ENCODE peak calls at places on chromosomes 3 and 15, in six cellular contexts. One of them, this sample, is unnamed.

GRCh38 chr3:71369733-71370391 is 213.7 kb downstream of the FOXP1 start:
- DNase-seq in uterus: no peak
- DNase-seq in adrenal gland: no peak
- DNase-seq in GM12891: no peak
- DNase-seq in thyroid gland: no peak
- DNase-seq in body of pancreas: no peak
- DNase-seq in this sample: no peak

GRCh38 chr3:16432714-16433113 is 80.8 kb downstream of the RFTN1 start:
- DNase-seq in thyroid gland: no peak
- DNase-seq in uterus: no peak
- DNase-seq in adrenal gland: no peak
- DNase-seq in body of pancreas: no peak
- DNase-seq in GM12891: no peak
- DNase-seq in this sample: no peak

GRCh38 chr3:108552267-108553159 is 36.7 kb downstream of the CIP2A start:
- DNase-seq in GM12891: no peak
- DNase-seq in body of pancreas: peak
- DNase-seq in thyroid gland: no peak
- DNase-seq in uterus: no peak
- DNase-seq in adrenal gland: no peak
- DNase-seq in this sample: no peak

GRCh38 chr3:184429786-184430185 is 49.9 kb downstream of the CHRD start:
- DNase-seq in adrenal gland: no peak
- DNase-seq in body of pancreas: no peak
- DNase-seq in thyroid gland: no peak
- DNase-seq in GM12891: no peak
- DNase-seq in uterus: no peak
- DNase-seq in this sample: no peak

GRCh38 chr3:133161666-133162065 is 123.5 kb downstream of the TMEM108 start:
- DNase-seq in thyroid gland: peak
- DNase-seq in GM12891: no peak
- DNase-seq in uterus: no peak
- DNase-seq in body of pancreas: no peak
- DNase-seq in adrenal gland: no peak
- DNase-seq in this sample: no peak

GRCh38 chr3:192339214-192339613 is 388.1 kb downstream of the FGF12 start:
- DNase-seq in adrenal gland: no peak
- DNase-seq in body of pancreas: no peak
- DNase-seq in GM12891: no peak
- DNase-seq in thyroid gland: no peak
- DNase-seq in uterus: no peak
- DNase-seq in this sample: no peak

GRCh38 chr3:104460477-104461406 is 906.0 kb upstream of the ALCAM start:
- DNase-seq in thyroid gland: no peak
- DNase-seq in GM12891: no peak
- DNase-seq in body of pancreas: no peak
- DNase-seq in adrenal gland: no peak
- DNase-seq in uterus: no peak
- DNase-seq in this sample: no peak

GRCh38 chr3:51813539-51813938 is 34.5 kb upstream of the IQCF6 start:
- DNase-seq in body of pancreas: peak
- DNase-seq in thyroid gland: peak
- DNase-seq in uterus: no peak
- DNase-seq in adrenal gland: peak
- DNase-seq in GM12891: no peak
- DNase-seq in this sample: no peak

GRCh38 chr3:41888368-41889076 is 73.4 kb downstream of the ULK4 start:
- DNase-seq in thyroid gland: no peak
- DNase-seq in uterus: no peak
- DNase-seq in GM12891: no peak
- DNase-seq in adrenal gland: no peak
- DNase-seq in body of pancreas: no peak
- DNase-seq in this sample: no peak

GRCh38 chr3:115862099-115862498 is 238.8 kb downstream of the GAP43 start:
- DNase-seq in GM12891: no peak
- DNase-seq in body of pancreas: no peak
- DNase-seq in adrenal gland: no peak
- DNase-seq in uterus: no peak
- DNase-seq in thyroid gland: no peak
- DNase-seq in this sample: no peak

GRCh38 chr3:132222868-132223538 is 94.2 kb upstream of the ACP3 start:
- DNase-seq in GM12891: no peak
- DNase-seq in body of pancreas: no peak
- DNase-seq in thyroid gland: peak
- DNase-seq in adrenal gland: peak
- DNase-seq in uterus: no peak
- DNase-seq in this sample: no peak

GRCh38 chr3:185688808-185689207 is 102.7 kb downstream of the SENP2 start:
- DNase-seq in adrenal gland: peak
- DNase-seq in thyroid gland: no peak
- DNase-seq in uterus: no peak
- DNase-seq in body of pancreas: peak
- DNase-seq in GM12891: no peak
- DNase-seq in this sample: peak

GRCh38 chr3:5769825-5770224 is 582.3 kb downstream of the EDEM1 start:
- DNase-seq in body of pancreas: no peak
- DNase-seq in adrenal gland: no peak
- DNase-seq in GM12891: no peak
- DNase-seq in thyroid gland: no peak
- DNase-seq in uterus: no peak
- DNase-seq in this sample: no peak

GRCh38 chr15:99981223-99981647 is 248.0 kb upstream of the LYSMD4 start:
- DNase-seq in uterus: no peak
- DNase-seq in GM12891: no peak
- DNase-seq in adrenal gland: no peak
- DNase-seq in body of pancreas: no peak
- DNase-seq in thyroid gland: no peak
- DNase-seq in this sample: no peak

GRCh38 chr3:13093687-13094086 is 20.5 kb upstream of the IQSEC1 start:
- DNase-seq in adrenal gland: no peak
- DNase-seq in body of pancreas: no peak
- DNase-seq in thyroid gland: no peak
- DNase-seq in GM12891: no peak
- DNase-seq in uterus: no peak
- DNase-seq in this sample: peak

GRCh38 chr3:13098192-13098591 is 25.0 kb upstream of the IQSEC1 start:
- DNase-seq in thyroid gland: no peak
- DNase-seq in GM12891: no peak
- DNase-seq in body of pancreas: no peak
- DNase-seq in adrenal gland: no peak
- DNase-seq in uterus: no peak
- DNase-seq in this sample: no peak

GRCh38 chr3:13092621-13093339 is 19.6 kb upstream of the IQSEC1 start:
- DNase-seq in uterus: peak
- DNase-seq in body of pancreas: peak
- DNase-seq in GM12891: no peak
- DNase-seq in adrenal gland: peak
- DNase-seq in thyroid gland: peak
- DNase-seq in this sample: no peak

GRCh38 chr3:13096356-13096755 is 23.1 kb upstream of the IQSEC1 start:
- DNase-seq in thyroid gland: no peak
- DNase-seq in adrenal gland: no peak
- DNase-seq in uterus: no peak
- DNase-seq in GM12891: no peak
- DNase-seq in body of pancreas: no peak
- DNase-seq in this sample: no peak

GRCh38 chr3:13095408-13095861 is 22.2 kb upstream of the IQSEC1 start:
- DNase-seq in uterus: no peak
- DNase-seq in adrenal gland: no peak
- DNase-seq in body of pancreas: no peak
- DNase-seq in thyroid gland: no peak
- DNase-seq in GM12891: no peak
- DNase-seq in this sample: no peak
- TF ChIP-seq POLR2A in uterus: no peak
- TF ChIP-seq POLR2A in adrenal gland: no peak
- TF ChIP-seq POLR2A in body of pancreas: no peak
- TF ChIP-seq POLR2A in thyroid gland: no peak
- TF ChIP-seq POLR2A in GM12891: no peak
- TF ChIP-seq POLR2A in this sample: no peak

GRCh38 chr3:188946837-188947236 is 224.9 kb upstream of the TPRG1 start:
- DNase-seq in adrenal gland: peak
- DNase-seq in uterus: peak
- DNase-seq in GM12891: no peak
- DNase-seq in body of pancreas: no peak
- DNase-seq in thyroid gland: no peak
- DNase-seq in this sample: no peak
- TF ChIP-seq POLR2A in adrenal gland: no peak
- TF ChIP-seq POLR2A in uterus: no peak
- TF ChIP-seq POLR2A in GM12891: no peak
- TF ChIP-seq POLR2A in body of pancreas: no peak
- TF ChIP-seq POLR2A in thyroid gland: no peak
- TF ChIP-seq POLR2A in this sample: no peak

DNA sequence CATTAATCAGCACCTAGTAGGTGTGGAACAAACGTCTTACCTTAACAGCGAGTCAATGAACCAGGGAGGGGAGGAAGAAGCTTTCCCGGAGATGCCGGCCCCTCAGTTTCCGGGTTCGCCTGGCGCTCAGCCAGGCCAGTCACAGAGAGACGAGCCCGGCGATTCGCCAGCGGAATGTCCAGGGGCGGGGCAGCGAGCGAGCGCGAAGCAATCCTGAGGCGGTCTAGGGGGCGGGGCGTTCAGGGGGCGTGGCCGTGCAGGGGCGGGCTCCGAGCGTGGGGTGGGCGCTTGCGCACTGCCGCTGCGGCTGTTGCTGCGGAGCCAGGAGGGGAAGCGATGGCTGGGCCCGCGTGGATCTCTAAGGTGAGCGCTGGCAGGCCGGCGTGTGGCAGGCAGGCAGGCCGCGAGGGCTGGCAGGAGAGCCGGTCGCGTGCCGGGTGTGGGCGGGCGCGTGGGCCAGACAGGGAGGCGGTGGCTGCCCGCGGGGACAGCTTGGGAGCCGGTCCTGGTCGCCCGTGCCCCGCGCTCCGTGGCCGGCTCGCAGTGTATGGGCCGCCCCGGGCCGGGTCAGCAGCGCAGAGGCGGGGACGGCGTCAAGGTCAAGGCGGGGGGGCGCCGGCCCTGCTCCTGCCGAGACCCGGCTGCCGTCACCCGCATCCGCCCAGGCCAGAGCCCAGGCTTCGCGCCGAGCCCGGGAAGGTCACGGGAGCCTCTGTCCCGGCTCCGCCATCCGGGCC is at the start of gene IDH3A:
- DNase-seq in adrenal gland: peak
- DNase-seq in thyroid gland: peak
- DNase-seq in uterus: peak
- DNase-seq in body of pancreas: peak
- DNase-seq in GM12891: peak
- DNase-seq in this sample: peak
- TF ChIP-seq POLR2A in adrenal gland: peak
- TF ChIP-seq POLR2A in thyroid gland: peak
- TF ChIP-seq POLR2A in uterus: peak
- TF ChIP-seq POLR2A in body of pancreas: peak
- TF ChIP-seq POLR2A in GM12891: peak
- TF ChIP-seq POLR2A in this sample: peak

GRCh38 chr3:124636863-124637296 is 93.4 kb upstream of the UMPS start:
- DNase-seq in adrenal gland: no peak
- DNase-seq in thyroid gland: no peak
- DNase-seq in uterus: no peak
- DNase-seq in GM12891: no peak
- DNase-seq in body of pancreas: peak
- DNase-seq in this sample: no peak
- TF ChIP-seq POLR2A in adrenal gland: no peak
- TF ChIP-seq POLR2A in thyroid gland: no peak
- TF ChIP-seq POLR2A in uterus: no peak
- TF ChIP-seq POLR2A in GM12891: no peak
- TF ChIP-seq POLR2A in body of pancreas: no peak
- TF ChIP-seq POLR2A in this sample: no peak

GRCh38 chr3:126474498-126475410 is 937 bp downstream of the ZXDC start:
- DNase-seq in body of pancreas: peak
- DNase-seq in thyroid gland: peak
- DNase-seq in uterus: peak
- DNase-seq in GM12891: peak
- DNase-seq in adrenal gland: peak
- DNase-seq in this sample: peak
- TF ChIP-seq POLR2A in body of pancreas: peak
- TF ChIP-seq POLR2A in thyroid gland: peak
- TF ChIP-seq POLR2A in uterus: no peak
- TF ChIP-seq POLR2A in GM12891: no peak
- TF ChIP-seq POLR2A in adrenal gland: no peak
- TF ChIP-seq POLR2A in this sample: no peak

GRCh38 chr3:14134291-14134690 is 9.4 kb downstream of the TMEM43 start:
- DNase-seq in adrenal gland: no peak
- DNase-seq in uterus: no peak
- DNase-seq in GM12891: no peak
- DNase-seq in body of pancreas: no peak
- DNase-seq in thyroid gland: no peak
- DNase-seq in this sample: no peak
- TF ChIP-seq POLR2A in adrenal gland: no peak
- TF ChIP-seq POLR2A in uterus: no peak
- TF ChIP-seq POLR2A in GM12891: no peak
- TF ChIP-seq POLR2A in body of pancreas: no peak
- TF ChIP-seq POLR2A in thyroid gland: no peak
- TF ChIP-seq POLR2A in this sample: no peak

GRCh38 chr15:38072007-38072506 is 137.6 kb downstream of the TMCO5A start:
- DNase-seq in GM12891: no peak
- DNase-seq in adrenal gland: peak
- DNase-seq in thyroid gland: no peak
- DNase-seq in uterus: no peak
- DNase-seq in body of pancreas: no peak
- DNase-seq in this sample: no peak

GRCh38 chr15:38071211-38071972 is 137.0 kb downstream of the TMCO5A start:
- DNase-seq in GM12891: no peak
- DNase-seq in uterus: no peak
- DNase-seq in adrenal gland: no peak
- DNase-seq in thyroid gland: no peak
- DNase-seq in body of pancreas: no peak
- DNase-seq in this sample: no peak

GRCh38 chr15:38073278-38073930 is 139.0 kb downstream of the TMCO5A start:
- DNase-seq in GM12891: no peak
- DNase-seq in adrenal gland: peak
- DNase-seq in uterus: peak
- DNase-seq in thyroid gland: peak
- DNase-seq in body of pancreas: no peak
- DNase-seq in this sample: peak

GRCh38 chr15:38074029-38074428 is 139.6 kb downstream of the TMCO5A start:
- DNase-seq in thyroid gland: no peak
- DNase-seq in uterus: no peak
- DNase-seq in adrenal gland: no peak
- DNase-seq in body of pancreas: no peak
- DNase-seq in GM12891: no peak
- DNase-seq in this sample: no peak

GRCh38 chr15:38072507-38073277 is 138.3 kb downstream of the TMCO5A start:
- DNase-seq in uterus: peak
- DNase-seq in adrenal gland: peak
- DNase-seq in thyroid gland: peak
- DNase-seq in GM12891: peak
- DNase-seq in body of pancreas: peak
- DNase-seq in this sample: peak
- TF ChIP-seq POLR2A in uterus: peak
- TF ChIP-seq POLR2A in adrenal gland: no peak
- TF ChIP-seq POLR2A in thyroid gland: peak
- TF ChIP-seq POLR2A in GM12891: no peak
- TF ChIP-seq POLR2A in body of pancreas: peak
- TF ChIP-seq POLR2A in this sample: no peak